ENCODE peak calls at places on chromosomes 4 and X, in nine cellular contexts. O is endothelial cell of umbilical vein; A is astrocyte of the spinal cord; I is fibroblast of pulmonary artery; R is tibial nerve; Z is AG04450; P is fibroblast of lung; E is CD8-positive, alpha-beta T cell; Q is heart left ventricle. S is an unnamed sample.

GRCh38 chrX:19852014-19853005 is 35.1 kb downstream of the SH3KBP1 start:
- DNase-seq in O (no peak), A (peak; percentile 38), I (peak; percentile 70), R (no peak), Z (peak; percentile 23), P (peak; percentile 85), E (no peak), Q (no peak), S (no peak)

GRCh38 chrX:133417364-133417763 is 2.1 kb upstream of the GPC4 start:
- DNase-seq in O (no peak), A (no peak), I (no peak), R (no peak), Z (no peak), P (no peak), E (no peak), Q (no peak), S (no peak)

GRCh38 chr4:151031831-151032605 is 16.9 kb upstream of the LRBA start:
- DNase-seq in O (peak; percentile 97), A (peak; percentile 47), I (peak; percentile 70), R (no peak), Z (no peak), P (peak; percentile 82), E (no peak), Q (no peak), S (no peak)

GRCh38 chrX:132651411-132652086 is 162.7 kb upstream of the MBNL3 start:
- DNase-seq in O (no peak), A (peak; percentile 26), I (no peak), R (no peak), Z (no peak), P (peak; percentile 32), E (no peak), Q (no peak), S (no peak)

GRCh38 chrX:6849711-6850415 is 297.6 kb upstream of the STS start:
- DNase-seq in O (no peak), A (peak; percentile 28), I (no peak), R (no peak), Z (no peak), P (peak; percentile 20), E (no peak), Q (no peak), S (no peak)

GRCh38 chrX:107676559-107677378 is 48.5 kb downstream of the PRPS1 start:
- DNase-seq in O (peak; percentile 82), A (peak; percentile 95), I (peak; percentile 97), R (peak; percentile 74), Z (peak; percentile 50), P (peak; percentile 88), E (peak; percentile 45), Q (peak; percentile 82), S (peak; percentile 57)

GRCh38 chr4:175371091-175371490 is 441.0 kb downstream of the GPM6A start:
- DNase-seq in O (no peak), A (no peak), I (no peak), R (no peak), Z (no peak), P (peak; percentile 2), E (no peak), Q (no peak), S (no peak)

GRCh38 chr4:144360394-144360793 is 219.9 kb upstream of the GYPA start:
- DNase-seq in O (no peak), A (peak; percentile 63), I (no peak), R (no peak), Z (no peak), P (no peak), E (no peak), Q (no peak), S (no peak)

GRCh38 chr4:84697159-84697558 is 114.2 kb downstream of the CDS1 start:
- DNase-seq in O (no peak), A (no peak), I (peak; percentile 28), R (no peak), Z (no peak), P (no peak), E (no peak), Q (no peak), S (no peak)

GRCh38 chr4:57426779-57427395 is 316.7 kb upstream of the IGFBP7 start:
- DNase-seq in O (peak; percentile 60), A (peak; percentile 82), I (peak; percentile 81), R (peak; percentile 21), Z (peak; percentile 36), P (peak; percentile 78), E (no peak), Q (peak; percentile 37), S (peak; percentile 6)

GRCh38 chr4:165873298-165874071 is 448 bp downstream of the TLL1 start:
- DNase-seq in O (no peak), A (peak; percentile 14), I (peak; percentile 41), R (no peak), Z (no peak), P (peak; percentile 35), E (no peak), Q (peak; percentile 25), S (no peak)

GRCh38 chr4:43757147-43757546 is 691.5 kb downstream of the KCTD8 start:
- DNase-seq in O (no peak), A (peak; percentile 1), I (peak; percentile 2), R (no peak), Z (no peak), P (peak; percentile 43), E (no peak), Q (no peak), S (no peak)

DNA sequence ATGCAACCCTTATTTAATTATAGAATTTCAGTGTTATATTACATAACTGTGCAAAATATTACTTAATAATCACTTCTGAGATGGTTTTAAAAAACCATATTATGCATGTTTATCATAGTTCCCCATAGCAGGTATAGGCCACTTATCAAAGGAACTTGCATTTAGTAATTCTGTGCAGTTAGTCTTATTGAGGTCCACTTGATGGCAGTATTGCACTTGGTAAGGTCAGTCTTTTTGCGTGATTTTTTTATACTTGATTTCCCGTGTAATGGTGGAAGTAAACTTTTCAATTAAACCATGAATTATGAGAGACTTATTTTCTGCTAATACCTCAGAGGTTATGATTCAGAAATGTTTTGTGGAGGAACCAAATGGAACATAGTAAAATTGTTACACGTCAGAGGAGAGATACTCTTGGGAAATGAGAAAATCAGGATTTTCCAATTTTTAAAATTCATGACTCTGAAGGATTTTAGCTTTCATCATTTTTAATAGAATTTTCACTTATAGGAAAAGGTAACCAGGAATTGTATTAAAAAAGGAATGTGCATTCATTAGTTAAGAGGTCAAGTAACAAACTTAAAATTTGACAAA is 230.0 kb downstream of the CCSER1 start:
- DNase-seq in O (peak; percentile 71), A (peak; percentile 71), I (peak; percentile 84), R (no peak), Z (peak; percentile 26), P (peak; percentile 67), E (no peak), Q (no peak), S (no peak)
- TF ChIP-seq CTCF in O (peak; percentile 52), A (peak; percentile 64), I (peak; percentile 74), R (peak; percentile 19), Z (peak; percentile 71), P (peak; percentile 74), E (no peak), Q (peak; percentile 42), S (no peak)

DNA sequence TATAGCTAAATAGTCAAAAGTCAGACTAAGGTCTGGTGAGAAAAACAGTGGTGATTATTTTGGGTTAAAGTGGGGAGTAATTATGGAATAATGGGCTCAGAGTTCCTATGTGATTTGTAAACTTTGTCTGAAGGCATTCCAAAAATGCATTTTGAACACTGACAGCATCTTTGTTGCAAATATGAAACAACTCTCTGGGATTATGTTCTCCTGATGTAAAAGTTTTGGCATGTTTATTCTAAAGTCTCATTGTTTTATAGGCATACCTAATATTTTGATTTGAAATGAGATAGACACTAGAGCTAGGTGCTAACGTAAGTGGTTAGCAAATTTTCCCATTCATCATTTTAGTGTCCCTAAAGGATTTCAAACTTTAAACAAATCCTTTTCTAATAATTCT is 140.9 kb upstream of the ANXA3 start:
- DNase-seq in O (no peak), A (no peak), I (no peak), R (no peak), Z (no peak), P (peak; percentile 2), E (no peak), Q (no peak), S (no peak)
- H3K4me3 ChIP-seq in O (no peak overlapping the region), A (no peak overlapping the region), I (no peak overlapping the region), R (no peak overlapping the region), Z (no peak overlapping the region), P (no peak overlapping the region), E (no peak overlapping the region), Q (no peak overlapping the region), S (no peak overlapping the region)

GRCh38 chr4:12723849-12724447 is 760.2 kb downstream of the RAB28 start:
- DNase-seq in O (no peak), A (no peak), I (peak; percentile 53), R (no peak), Z (no peak), P (no peak), E (no peak), Q (no peak), S (no peak)
- TF ChIP-seq CTCF in O (no peak), A (no peak), I (peak; percentile 29), R (no peak), Z (no peak), P (no peak), E (no peak), Q (no peak), S (no peak)

GRCh38 chrX:154806837-154807501 is 1.7 kb upstream of the MPP1 start:
- DNase-seq in O (no peak), A (no peak), I (no peak), R (no peak), Z (no peak), P (no peak), E (no peak), Q (no peak), S (no peak)

GRCh38 chrX:154802838-154803410 is 2.4 kb downstream of the MPP1 start:
- DNase-seq in O (no peak), A (no peak), I (no peak), R (no peak), Z (no peak), P (no peak), E (no peak), Q (no peak), S (no peak)

GRCh38 chrX:154804564-154804956 is 725 bp downstream of the MPP1 start:
- DNase-seq in O (no peak), A (no peak), I (no peak), R (no peak), Z (no peak), P (no peak), E (no peak), Q (no peak), S (no peak)

GRCh38 chrX:154805696-154806091 is 409 bp upstream of the MPP1 start:
- DNase-seq in O (no peak), A (peak; percentile 22), I (peak; percentile 44), R (no peak), Z (no peak), P (peak; percentile 32), E (no peak), Q (no peak), S (no peak)

DNA sequence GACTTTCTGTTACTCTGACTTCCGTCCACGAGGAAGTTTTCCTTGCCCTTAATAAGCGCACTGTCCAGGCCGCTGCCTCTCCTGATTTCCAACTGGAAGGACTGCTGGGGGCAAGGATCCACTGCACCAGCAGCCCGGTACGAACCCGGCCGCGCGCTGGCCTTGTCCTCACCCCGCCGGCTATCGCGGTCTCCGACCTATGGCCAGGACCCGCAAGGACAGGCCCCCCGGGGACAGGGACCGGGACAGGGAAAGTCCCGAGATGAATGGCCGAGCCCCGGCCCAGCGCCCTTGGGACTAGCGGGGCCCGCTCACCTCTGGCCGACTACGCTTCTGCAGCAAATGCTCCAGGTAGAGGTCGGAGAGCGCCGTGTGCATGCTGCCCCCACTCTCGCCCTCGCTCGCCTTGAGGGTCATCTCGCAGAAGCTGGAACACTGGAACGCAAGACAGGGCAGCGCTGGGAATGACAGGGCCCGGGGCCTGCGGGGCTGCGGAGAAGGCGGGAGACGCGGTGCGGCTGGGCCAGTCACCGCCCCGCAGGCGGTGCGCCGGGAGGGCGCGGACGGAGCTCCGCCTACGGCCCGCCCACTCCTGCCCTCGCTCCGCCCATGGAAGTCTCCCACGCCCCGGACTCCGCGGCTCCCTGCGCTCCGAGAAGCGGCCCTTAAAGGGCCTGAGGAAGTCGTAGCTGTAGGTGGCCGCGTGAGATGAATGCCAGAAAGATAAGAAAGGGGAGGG is at the start of gene MPP1:
- DNase-seq in O (peak; percentile 81), A (peak; percentile 66), I (peak; percentile 80), R (peak; percentile 43), Z (peak; percentile 18), P (peak; percentile 74), E (peak; percentile 74), Q (peak; percentile 76), S (no peak)
- H3K4me3 ChIP-seq in O (peak within 1 kb of the TSS; percentile 50), A (peak within 1 kb of the TSS; percentile 47), I (peak within 1 kb of the TSS; percentile 67), R (peak within 1 kb of the TSS; percentile 47), Z (peak within 1 kb of the TSS; percentile 74), P (peak within 1 kb of the TSS; percentile 72), E (peak within 1 kb of the TSS; percentile 65), Q (peak within 1 kb of the TSS; percentile 93), S (peak within 1 kb of the TSS; percentile 76)

S was measured in thoracic aorta.